ENCODE peak calls at places on chromosomes 6 and 20, in six cellular contexts. Q, R, P, V, U and T are unnamed samples.

GRCh38 chr20:57527728-57528127 is 2.8 kb upstream of the CTCFL start:
- DNase-seq in Q (no peak), R (no peak), P (no peak), V (no peak), U (no peak), T (no peak)

GRCh38 chr6:21808045-21808470 is 214.5 kb downstream of the SOX4 start:
- DNase-seq in Q (no peak), R (peak; percentile 78), P (no peak), V (peak; percentile 86), U (no peak), T (no peak)

GRCh38 chr20:24544371-24544770 is 74.9 kb downstream of the SYNDIG1 start:
- DNase-seq in Q (no peak), R (no peak), P (no peak), V (no peak), U (no peak), T (no peak)

GRCh38 chr20:34907616-34908469 is 31.4 kb downstream of the ACSS2 start:
- DNase-seq in Q (peak; percentile 17), R (peak; percentile 92), P (peak; percentile 62), V (peak; percentile 92), U (no peak), T (peak; percentile 9)

GRCh38 chr6:145699462-145699861 is 35.9 kb downstream of the EPM2A start:
- DNase-seq in Q (no peak), R (peak; percentile 82), P (no peak), V (peak; percentile 81), U (no peak), T (no peak)

GRCh38 chr20:46307139-46307998 is 929 bp downstream of the CDH22 start:
- DNase-seq in Q (peak; percentile 88), R (peak; percentile 20), P (peak; percentile 52), V (peak; percentile 48), U (peak; percentile 91), T (peak; percentile 67)

GRCh38 chr6:149859368-149859767 is 4.8 kb downstream of the LRP11 start:
- DNase-seq in Q (no peak), R (peak; percentile 96), P (no peak), V (peak; percentile 95), U (no peak), T (no peak)

GRCh38 chr20:10958279-10958678 is 284.5 kb upstream of the JAG1 start:
- DNase-seq in Q (no peak), R (no peak), P (no peak), V (no peak), U (no peak), T (no peak)

GRCh38 chr20:2872304-2873009 is 824 bp upstream of the PTPRA start:
- DNase-seq in Q (peak; percentile 86), R (peak; percentile 43), P (peak; percentile 72), V (peak; percentile 54), U (peak; percentile 61), T (peak; percentile 43)

GRCh38 chr20:63527184-63527583 is 6.6 kb downstream of the PPDPF start:
- DNase-seq in Q (no peak), R (no peak), P (no peak), V (no peak), U (no peak), T (no peak)

GRCh38 chr20:1491891-1492642 is 847 bp upstream of the SIRPB2 start:
- DNase-seq in Q (no peak), R (no peak), P (no peak), V (no peak), U (no peak), T (no peak)

GRCh38 chr6:81999270-81999669 is 246.8 kb upstream of the TENT5A start:
- DNase-seq in Q (no peak), R (no peak), P (no peak), V (peak; percentile 26), U (no peak), T (no peak)

GRCh38 chr6:79134699-79135474 is 56.8 kb upstream of the PHIP start:
- DNase-seq in Q (no peak), R (no peak), P (no peak), V (no peak), U (no peak), T (no peak)

GRCh38 chr6:136611133-136611532 is 60.9 kb upstream of the MAP7 start:
- DNase-seq in Q (no peak), R (no peak), P (no peak), V (no peak), U (no peak), T (no peak)

GRCh38 chr6:101605874-101606273 is 212.4 kb downstream of the GRIK2 start:
- DNase-seq in Q (no peak), R (peak; percentile 13), P (no peak), V (peak; percentile 4), U (no peak), T (no peak)

GRCh38 chr6:157314705-157315321 is 8.5 kb downstream of the TMEM242 start:
- DNase-seq in Q (peak; percentile 72), R (peak; percentile 85), P (no peak), V (peak; percentile 84), U (peak; percentile 35), T (no peak)

GRCh38 chr20:44066645-44067606 is 120.1 kb downstream of the JPH2 start:
- DNase-seq in Q (no peak), R (no peak), P (no peak), V (no peak), U (no peak), T (no peak)

GRCh38 chr6:111087871-111088667 is 766 bp downstream of the SLC16A10 start:
- DNase-seq in Q (peak; percentile 51), R (no peak), P (peak; percentile 43), V (no peak), U (no peak), T (peak; percentile 18)

GRCh38 chr6:63574554-63574900 is 2.2 kb downstream of the LOC128125822 start:
- DNase-seq in Q (no peak), R (no peak), P (no peak), V (no peak), U (no peak), T (no peak)

GRCh38 chr20:38271609-38272120 is 11.1 kb upstream of the KIAA1755 start:
- DNase-seq in Q (no peak), R (no peak), P (no peak), V (peak; percentile 45), U (no peak), T (no peak)

GRCh38 chr6:149425224-149425623 is 25.2 kb downstream of the SUMO4 start:
- DNase-seq in Q (no peak), R (no peak), P (no peak), V (no peak), U (no peak), T (no peak)

GRCh38 chr6:22025468-22026159 is 271.2 kb downstream of the PRL start:
- DNase-seq in Q (peak; percentile 87), R (peak; percentile 81), P (peak; percentile 37), V (peak; percentile 64), U (peak; percentile 78), T (peak; percentile 35)

GRCh38 chr20:45917790-45918141 is 5.8 kb upstream of the PLTP start:
- DNase-seq in Q (no peak), R (peak; percentile 75), P (no peak), V (peak; percentile 95), U (no peak), T (no peak)

GRCh38 chr6:17099401-17100059 is 2.3 kb upstream of the STMND1 start:
- DNase-seq in Q (no peak), R (no peak), P (no peak), V (no peak), U (no peak), T (no peak)

GRCh38 chr6:17102258-17102870 is 514 bp downstream of the STMND1 start:
- DNase-seq in Q (no peak), R (no peak), P (no peak), V (no peak), U (no peak), T (no peak)

GRCh38 chr6:17107768-17108325 is 6.0 kb downstream of the STMND1 start:
- DNase-seq in Q (no peak), R (no peak), P (no peak), V (peak; percentile 3), U (no peak), T (no peak)

GRCh38 chr6:17101422-17102257 is at the start of gene STMND1:
- DNase-seq in Q (peak; percentile 63), R (peak; percentile 27), P (peak; percentile 48), V (peak; percentile 20), U (no peak), T (no peak)

GRCh38 chr6:17103715-17104114 is 1.9 kb downstream of the STMND1 start:
- DNase-seq in Q (no peak), R (no peak), P (no peak), V (no peak), U (no peak), T (no peak)
- TF ChIP-seq CTCF in Q (peak; percentile 13), R (peak; percentile 22), P (no peak), V (peak; percentile 25), U (peak; percentile 40), T (peak; percentile 18)

GRCh38 chr6:12714022-12714421 is 2.5 kb upstream of the PHACTR1 start:
- DNase-seq in Q (no peak), R (no peak), P (no peak), V (no peak), U (no peak), T (no peak)

GRCh38 chr6:12716298-12716853 is at the start of gene PHACTR1:
- DNase-seq in Q (no peak), R (no peak), P (no peak), V (no peak), U (no peak), T (no peak)

GRCh38 chr6:12717356-12717755 is 789 bp downstream of the PHACTR1 start:
- DNase-seq in Q (no peak), R (no peak), P (no peak), V (no peak), U (no peak), T (no peak)

GRCh38 chr6:12718025-12718424 is 1.5 kb downstream of the PHACTR1 start:
- DNase-seq in Q (no peak), R (peak; percentile 0), P (no peak), V (no peak), U (no peak), T (no peak)

GRCh38 chr6:12715437-12715836 is 1.1 kb upstream of the PHACTR1 start:
- DNase-seq in Q (no peak), R (no peak), P (no peak), V (no peak), U (no peak), T (no peak)
- TF ChIP-seq CTCF in Q (no peak), R (no peak), P (no peak), V (no peak), U (no peak), T (no peak)

GRCh38 chr6:52579006-52579660 is 2.3 kb upstream of the TRAM2 start:
- DNase-seq in Q (no peak), R (no peak), P (no peak), V (no peak), U (no peak), T (no peak)
- TF ChIP-seq CTCF in Q (no peak), R (no peak), P (no peak), V (no peak), U (no peak), T (no peak)

GRCh38 chr6:56416247-56416646 is 168.9 kb upstream of the COL21A1 start:
- DNase-seq in Q (no peak), R (peak; percentile 26), P (no peak), V (peak; percentile 47), U (no peak), T (no peak)

GRCh38 chr6:56420296-56420695 is 172.9 kb upstream of the COL21A1 start:
- DNase-seq in Q (no peak), R (no peak), P (no peak), V (peak; percentile 12), U (no peak), T (no peak)

DNA sequence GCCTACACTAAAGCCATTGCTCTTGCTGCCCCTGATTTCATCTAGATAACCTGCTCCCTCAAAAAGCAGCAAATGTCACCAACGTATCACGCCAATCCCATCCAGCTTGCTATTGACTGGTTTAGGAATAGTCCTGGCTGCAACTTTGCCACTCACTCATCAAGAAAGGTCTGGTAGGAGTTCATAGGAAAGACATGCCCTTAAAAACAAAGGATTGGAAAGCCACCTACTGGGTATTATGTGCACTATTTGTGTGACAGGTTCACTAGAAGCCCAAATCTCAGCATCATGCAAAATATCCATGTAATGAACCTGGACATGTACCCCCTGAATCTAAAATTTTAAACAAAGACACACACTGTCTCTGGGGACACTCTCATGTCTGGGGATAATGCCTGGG is 170.4 kb upstream of the COL21A1 start:
- DNase-seq in Q (no peak), R (no peak), P (no peak), V (no peak), U (no peak), T (no peak)
- TF ChIP-seq CTCF in Q (no peak), R (no peak), P (no peak), V (no peak), U (no peak), T (no peak)